ENCODE peak calls at places on chromosomes 16 and 17, in ten cellular contexts. V, S, D, F, U, Z, B, K, N and W are unnamed samples.

GRCh38 chr17:74368341-74369152 is 1.2 kb downstream of the GPR142 start:
- DNase-seq in V (no peak), S (peak; percentile 43), D (no peak), F (peak; percentile 60), U (peak; percentile 95), Z (no peak), B (peak; percentile 64), K (peak; percentile 7), N (peak; percentile 74), W (peak; percentile 4)

GRCh38 chr16:80174416-80174815 is 366.4 kb upstream of the DYNLRB2 start:
- DNase-seq in V (no peak), S (no peak), D (no peak), F (no peak), U (no peak), Z (no peak), B (peak; percentile 90), K (no peak), N (no peak), W (peak; percentile 52)

GRCh38 chr16:15946257-15947044 is 3.0 kb upstream of the ABCC1 start:
- DNase-seq in V (no peak), S (no peak), D (peak; percentile 81), F (no peak), U (no peak), Z (no peak), B (peak; percentile 85), K (peak; percentile 53), N (no peak), W (peak; percentile 66)

GRCh38 chr16:66262253-66263167 is 104.0 kb upstream of the CDH5 start:
- DNase-seq in V (no peak), S (no peak), D (no peak), F (no peak), U (no peak), Z (no peak), B (no peak), K (no peak), N (no peak), W (peak; percentile 49)

GRCh38 chr17:70791748-70792443 is 622.6 kb downstream of the KCNJ2 start:
- DNase-seq in V (no peak), S (no peak), D (no peak), F (no peak), U (no peak), Z (no peak), B (no peak), K (no peak), N (no peak), W (no peak)

GRCh38 chr16:24879684-24880083 is 33.9 kb downstream of the SLC5A11 start:
- DNase-seq in V (no peak), S (no peak), D (no peak), F (no peak), U (no peak), Z (no peak), B (no peak), K (no peak), N (no peak), W (no peak)

GRCh38 chr17:73431401-73432205 is 119.8 kb upstream of the CDC42EP4 start:
- DNase-seq in V (no peak), S (no peak), D (no peak), F (no peak), U (no peak), Z (no peak), B (no peak), K (no peak), N (no peak), W (no peak)

GRCh38 chr16:26382607-26383006 is 684.1 kb upstream of the C16orf82 start:
- DNase-seq in V (no peak), S (no peak), D (no peak), F (no peak), U (no peak), Z (no peak), B (no peak), K (no peak), N (no peak), W (no peak)

GRCh38 chr17:74206332-74206818 is 2.9 kb downstream of the RPL38 start:
- DNase-seq in V (no peak), S (no peak), D (no peak), F (no peak), U (no peak), Z (no peak), B (no peak), K (no peak), N (no peak), W (no peak)

GRCh38 chr16:85126731-85127662 is 14.7 kb upstream of the CIBAR2 start:
- DNase-seq in V (no peak), S (no peak), D (no peak), F (no peak), U (peak; percentile 95), Z (no peak), B (peak; percentile 71), K (peak; percentile 85), N (no peak), W (peak; percentile 72)

DNA sequence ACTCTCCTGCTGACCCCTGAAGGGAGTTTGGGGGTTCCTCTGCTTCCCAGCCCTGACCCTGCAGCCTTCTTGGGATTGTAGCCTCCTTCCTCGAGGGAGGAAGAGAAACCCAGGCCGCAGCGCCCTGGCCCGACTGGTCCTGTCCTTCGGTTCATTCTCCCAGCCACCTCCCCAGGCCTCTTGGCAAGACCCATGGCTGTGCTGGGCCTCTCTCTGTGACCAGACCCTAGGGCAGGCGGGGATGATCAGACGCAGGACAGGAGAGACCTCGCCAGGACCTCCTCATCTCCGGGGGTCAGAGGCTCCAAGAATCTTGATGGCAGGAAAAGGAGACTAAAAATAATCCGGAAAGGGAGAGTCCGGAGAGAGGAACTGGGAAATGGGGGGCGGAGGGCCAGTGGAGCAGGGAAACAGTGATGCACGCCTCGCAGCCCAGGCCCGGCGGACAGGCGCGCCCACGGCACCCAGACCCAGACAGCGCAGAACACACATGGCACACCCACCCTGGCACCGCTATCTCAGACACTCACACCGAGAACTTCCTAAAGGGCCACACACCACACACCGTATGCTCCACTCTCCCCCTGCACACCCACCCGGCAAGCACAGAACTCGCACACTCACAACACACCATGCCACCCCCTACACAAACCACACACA is 1.2 kb downstream of the ARHGEF15 start:
- DNase-seq in V (no peak), S (no peak), D (no peak), F (no peak), U (peak; percentile 41), Z (no peak), B (no peak), K (no peak), N (no peak), W (no peak)
- H3K4me3 ChIP-seq in V (peak overlapping the region; percentile 37), S (no peak overlapping the region), D (no peak overlapping the region), F (no peak overlapping the region), U (no peak overlapping the region), Z (peak overlapping the region; percentile 25), B (no peak overlapping the region), K (no peak overlapping the region), N (peak overlapping the region; percentile 59), W (no peak overlapping the region)

DNA sequence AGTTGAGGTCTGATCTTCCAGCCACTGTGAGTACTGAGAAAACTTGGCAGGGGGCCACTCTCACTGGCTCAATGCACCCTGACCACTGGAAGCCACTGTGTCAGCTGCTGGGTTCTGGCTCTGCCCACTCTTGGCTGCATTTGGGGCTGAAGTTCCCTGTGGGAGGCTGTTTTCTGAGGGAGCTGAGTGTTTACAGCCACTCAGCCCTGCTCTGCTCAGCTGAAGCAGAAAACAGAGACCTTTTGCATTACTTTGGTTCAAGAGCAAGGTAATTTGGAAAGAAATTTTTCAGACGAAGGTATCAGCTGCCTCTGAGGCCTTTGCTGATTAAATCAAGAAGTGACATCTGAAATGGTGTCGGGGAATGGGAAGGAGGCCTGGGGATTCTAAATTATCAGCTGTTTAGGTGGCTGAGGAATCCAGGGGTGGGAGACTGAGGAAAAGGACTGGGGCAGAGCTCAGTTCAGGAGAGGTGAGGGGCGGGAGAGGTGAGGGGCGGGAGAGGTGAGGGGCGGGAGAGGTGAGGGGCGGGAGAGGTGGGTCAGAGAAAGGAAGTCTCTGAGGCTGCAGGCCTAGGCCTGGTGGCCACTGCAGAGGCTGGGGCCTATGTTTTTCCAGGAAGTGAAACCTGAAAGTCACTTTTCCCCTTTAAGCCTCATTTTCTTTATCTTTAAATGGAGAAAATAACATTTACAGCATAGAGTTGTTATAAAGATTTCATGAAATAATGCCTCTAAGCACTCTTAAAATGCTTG is at the start of gene ACSM5:
- DNase-seq in V (no peak), S (no peak), D (no peak), F (no peak), U (peak; percentile 36), Z (no peak), B (no peak), K (no peak), N (no peak), W (no peak)
- H3K4me3 ChIP-seq in V (no peak within 1 kb of the TSS), S (no peak within 1 kb of the TSS), D (no peak within 1 kb of the TSS), F (no peak within 1 kb of the TSS), U (no peak within 1 kb of the TSS), Z (no peak within 1 kb of the TSS), B (no peak within 1 kb of the TSS), K (no peak within 1 kb of the TSS), N (no peak within 1 kb of the TSS), W (no peak within 1 kb of the TSS)

GRCh38 chr16:28193530-28194423 is 18.0 kb downstream of the XPO6 start:
- DNase-seq in V (no peak), S (peak; percentile 35), D (no peak), F (peak; percentile 59), U (no peak), Z (no peak), B (peak; percentile 93), K (peak; percentile 58), N (no peak), W (peak; percentile 86)
- H3K4me3 ChIP-seq in V (no peak overlapping the region), S (peak overlapping the region; percentile 39), D (no peak overlapping the region), F (peak overlapping the region; percentile 81), U (no peak overlapping the region), Z (no peak overlapping the region), B (no peak overlapping the region), K (no peak overlapping the region), N (no peak overlapping the region), W (no peak overlapping the region)

GRCh38 chr17:82901836-82902235 is 62.0 kb upstream of the ZNF750 start:
- DNase-seq in V (no peak), S (no peak), D (no peak), F (no peak), U (no peak), Z (no peak), B (no peak), K (no peak), N (no peak), W (no peak)

GRCh38 chr17:82901356-82901755 is 61.5 kb upstream of the ZNF750 start:
- DNase-seq in V (no peak), S (no peak), D (no peak), F (no peak), U (no peak), Z (no peak), B (no peak), K (no peak), N (no peak), W (no peak)

GRCh38 chr17:82899941-82900340 is 60.1 kb upstream of the ZNF750 start:
- DNase-seq in V (no peak), S (no peak), D (no peak), F (no peak), U (no peak), Z (no peak), B (no peak), K (no peak), N (no peak), W (no peak)

GRCh38 chr17:82898976-82899514 is 59.2 kb upstream of the ZNF750 start:
- DNase-seq in V (no peak), S (no peak), D (no peak), F (no peak), U (no peak), Z (no peak), B (no peak), K (no peak), N (no peak), W (no peak)

DNA sequence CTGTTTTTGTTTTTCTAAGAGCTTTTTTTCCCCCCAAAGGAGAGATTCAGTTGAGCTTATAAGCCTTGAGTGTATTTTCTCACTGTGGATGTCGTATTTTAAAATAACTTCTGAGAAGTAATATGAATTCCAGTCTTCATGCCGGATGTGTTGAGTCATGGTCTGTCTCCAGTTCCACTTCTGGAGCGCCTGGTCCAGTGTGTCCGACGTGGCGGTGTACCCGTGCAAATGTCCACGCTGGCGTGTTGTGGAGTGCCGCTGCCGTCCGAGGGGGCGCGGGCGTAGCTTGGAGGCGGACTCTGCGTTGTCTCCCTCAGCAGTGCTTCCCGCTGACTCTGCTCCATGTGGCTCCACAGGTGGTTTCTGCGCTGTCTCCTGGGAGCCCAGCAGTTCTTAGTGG is 60.9 kb upstream of the ZNF750 start:
- DNase-seq in V (no peak), S (no peak), D (no peak), F (no peak), U (no peak), Z (no peak), B (no peak), K (no peak), N (no peak), W (no peak)
- H3K4me3 ChIP-seq in V (no peak overlapping the region), S (no peak overlapping the region), D (no peak overlapping the region), F (no peak overlapping the region), U (no peak overlapping the region), Z (no peak overlapping the region), B (no peak overlapping the region), K (no peak overlapping the region), N (no peak overlapping the region), W (peak overlapping the region; percentile 17)